ENCODE peak calls at places on chromosome 12, in seven cellular contexts. G is mesothelial cell of epicardium, E is esophagus muscularis mucosa, F is heart right ventricle, W is endothelial cell of umbilical vein, I is mucosa of descending colon, T is lower lobe of right lung. C is an unnamed sample.
A peak's percentile ranks its signal among the peaks of the same experiment; 100 is the strongest.

GRCh38 chr12:50102648-50103309 is 1.0 kb upstream of the GPD1 start:
- DNase-seq in I (no peak), T (peak; percentile 79), F (no peak), W (no peak), E (no peak), G (no peak), C (no peak)

GRCh38 chr12:113146999-113147398 is 2.5 kb upstream of the CFAP73 start:
- DNase-seq in F (no peak), T (no peak), I (no peak), W (no peak), G (no peak), E (no peak), C (no peak)

GRCh38 chr12:94304012-94304411 is 155.6 kb downstream of the PLXNC1 start:
- DNase-seq in I (no peak), G (no peak), E (no peak), T (no peak), F (no peak), W (no peak), C (no peak)

GRCh38 chr12:97112161-97112560 is 205.1 kb downstream of the NEDD1 start:
- DNase-seq in G (no peak), T (no peak), I (no peak), E (no peak), F (no peak), W (no peak), C (no peak)

GRCh38 chr12:33828326-33828725 is 194.0 kb upstream of the ALG10 start:
- DNase-seq in G (no peak), W (no peak), F (no peak), E (no peak), I (no peak), T (no peak), C (no peak)

GRCh38 chr12:124686001-124686884 is 118.8 kb upstream of the NCOR2 start:
- DNase-seq in W (no peak), E (no peak), F (no peak), I (no peak), G (no peak), T (no peak), C (no peak)

GRCh38 chr12:116194935-116195431 is 82.5 kb downstream of the MED13L start:
- DNase-seq in T (no peak), G (no peak), F (no peak), W (no peak), E (no peak), I (peak; percentile 14), C (peak; percentile 45)

GRCh38 chr12:116808113-116808786 is 70.1 kb downstream of the RNFT2 start:
- DNase-seq in F (no peak), W (no peak), I (no peak), T (no peak), E (no peak), G (no peak), C (no peak)

GRCh38 chr12:94561943-94562411 is 88.4 kb downstream of the TMCC3 start:
- DNase-seq in G (no peak), F (peak; percentile 61), I (peak; percentile 41), T (no peak), W (no peak), E (no peak), C (no peak)

GRCh38 chr12:115799610-115800009 is 477.9 kb downstream of the MED13L start:
- DNase-seq in G (no peak), I (no peak), W (no peak), F (no peak), E (no peak), T (no peak), C (no peak)

GRCh38 chr12:132025526-132025925 is 75.8 kb downstream of the EP400 start:
- DNase-seq in F (no peak), I (no peak), E (no peak), G (no peak), T (no peak), W (no peak), C (no peak)

GRCh38 chr12:108374596-108375320 is 35.6 kb upstream of the CMKLR1 start:
- DNase-seq in W (no peak), I (no peak), F (no peak), E (no peak), G (no peak), T (no peak), C (no peak)

GRCh38 chr12:94151577-94151976 is 3.2 kb downstream of the PLXNC1 start:
- DNase-seq in F (no peak), T (no peak), I (peak; percentile 66), E (no peak), G (no peak), W (no peak), C (no peak)

GRCh38 chr12:71011261-71011660 is 90.7 kb upstream of the PTPRR start:
- DNase-seq in T (no peak), E (no peak), I (no peak), W (no peak), F (no peak), G (no peak), C (no peak)

GRCh38 chr12:22527999-22528398 is 16.3 kb downstream of the C2CD5 start:
- DNase-seq in W (peak; percentile 71), E (no peak), F (no peak), T (no peak), G (no peak), I (no peak), C (no peak)

GRCh38 chr12:22532317-22532716 is 12.0 kb downstream of the C2CD5 start:
- DNase-seq in E (no peak), T (no peak), W (no peak), F (no peak), I (no peak), G (no peak), C (no peak)

GRCh38 chr12:22526836-22527235 is 17.5 kb downstream of the C2CD5 start:
- DNase-seq in G (no peak), F (no peak), E (no peak), I (no peak), W (no peak), T (no peak), C (no peak)

GRCh38 chr12:22531205-22531604 is 13.1 kb downstream of the C2CD5 start:
- DNase-seq in T (no peak), F (no peak), E (no peak), I (no peak), G (no peak), W (no peak), C (no peak)

GRCh38 chr12:22529281-22530060 is 14.9 kb downstream of the C2CD5 start:
- DNase-seq in W (peak; percentile 36), I (no peak), E (no peak), G (no peak), T (no peak), F (no peak), C (no peak)
- TF ChIP-seq CTCF in W (peak; percentile 15), I (no peak), E (peak; percentile 46), G (peak; percentile 34), T (peak; percentile 56), F (peak; percentile 37), C (peak; percentile 57)

GRCh38 chr12:111424189-111424792 is 18.6 kb downstream of the SH2B3 start:
- DNase-seq in W (no peak), T (no peak), E (no peak), G (no peak), I (peak; percentile 12), F (peak; percentile 53), C (no peak)

GRCh38 chr12:111425655-111426054 is 19.9 kb downstream of the SH2B3 start:
- DNase-seq in W (no peak), E (no peak), G (no peak), F (no peak), T (no peak), I (peak; percentile 17), C (no peak)

GRCh38 chr12:111427417-111428074 is 21.8 kb downstream of the SH2B3 start:
- DNase-seq in T (no peak), I (no peak), E (no peak), F (no peak), W (no peak), G (no peak), C (no peak)

GRCh38 chr12:111426341-111427185 is 20.8 kb downstream of the SH2B3 start:
- DNase-seq in G (no peak), W (peak; percentile 67), I (peak; percentile 66), T (no peak), F (no peak), E (no peak), C (peak; percentile 32)

GRCh38 chr12:111424793-111425251 is 19.1 kb downstream of the SH2B3 start:
- DNase-seq in T (no peak), G (no peak), E (no peak), I (peak; percentile 40), F (no peak), W (no peak), C (no peak)
- TF ChIP-seq CTCF in T (no peak), G (no peak), E (no peak), I (no peak), F (peak; percentile 16), W (peak; percentile 17), C (peak; percentile 16)

GRCh38 chr12:20604408-20604807 is 90.7 kb upstream of the SLCO1C1 start:
- DNase-seq in W (no peak), E (no peak), G (no peak), T (no peak), F (no peak), I (no peak), C (no peak)

GRCh38 chr12:20602671-20603402 is 92.3 kb upstream of the SLCO1C1 start:
- DNase-seq in W (peak; percentile 77), T (no peak), F (no peak), I (no peak), G (no peak), E (no peak), C (no peak)

GRCh38 chr12:20599757-20600156 is 95.4 kb upstream of the SLCO1C1 start:
- DNase-seq in W (no peak), F (no peak), T (no peak), I (no peak), E (no peak), G (no peak), C (no peak)

GRCh38 chr12:20596036-20596435 is 99.1 kb upstream of the SLCO1C1 start:
- DNase-seq in F (no peak), G (no peak), W (no peak), I (no peak), T (no peak), E (no peak), C (no peak)

GRCh38 chr12:20601668-20602280 is 93.4 kb upstream of the SLCO1C1 start:
- DNase-seq in G (no peak), F (no peak), I (no peak), T (no peak), E (no peak), W (peak; percentile 75), C (no peak)
- TF ChIP-seq CTCF in G (peak; percentile 34), F (peak; percentile 36), I (no peak), T (peak; percentile 33), E (peak; percentile 62), W (no peak), C (no peak)

DNA sequence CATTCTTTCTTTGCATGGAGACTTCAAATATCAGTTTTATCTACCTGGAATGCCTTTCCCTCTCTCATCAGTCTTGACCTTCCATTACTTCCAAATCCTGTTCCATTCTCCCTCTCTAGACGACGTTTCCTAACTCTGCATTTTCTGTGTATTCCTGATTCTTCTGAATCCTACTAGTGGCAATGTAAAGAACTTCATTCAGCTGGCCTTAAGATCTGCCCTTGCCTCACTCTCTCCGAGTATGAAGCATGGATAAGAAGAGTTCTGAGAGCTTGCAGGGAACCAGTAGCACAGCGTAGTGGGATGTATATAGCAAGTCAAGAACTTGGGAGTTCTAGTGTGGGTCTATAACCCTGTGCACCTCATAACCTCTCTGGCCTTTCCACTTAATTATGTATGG is 68.5 kb upstream of the HOXC13 start:
- DNase-seq in T (no peak), F (no peak), I (no peak), W (no peak), E (no peak), G (no peak), C (no peak)
- TF ChIP-seq CTCF in T (no peak), F (no peak), I (no peak), W (no peak), E (no peak), G (no peak), C (no peak)

GRCh38 chr12:103882861-103883596 is 42.0 kb upstream of the NT5DC3 start:
- DNase-seq in G (no peak), T (no peak), F (no peak), E (no peak), I (no peak), W (no peak), C (no peak)
- TF ChIP-seq CTCF in G (no peak), T (no peak), F (no peak), E (no peak), I (no peak), W (no peak), C (no peak)

C was measured in natural killer cell.